ENCODE peak calls at places on chromosomes 13 and 19, in four cellular contexts. T is GM12878, X is K562, L is HepG2. I is an unnamed sample.

GRCh38 chr19:43624933-43625332 is 5.5 kb upstream of the ZNF428 start:
- DNase-seq in T (no peak), X (peak), L (no peak), I (peak)

GRCh38 chr13:31001647-31002046 is 69.2 kb downstream of the TEX26 start:
- DNase-seq in T (no peak), X (no peak), L (peak), I (no peak)

GRCh38 chr13:107370036-107370785 is 802.3 kb upstream of the ARGLU1 start:
- DNase-seq in T (no peak), X (no peak), L (no peak), I (no peak)

GRCh38 chr13:109208522-109208921 is 577.9 kb downstream of the IRS2 start:
- DNase-seq in T (no peak), X (no peak), L (no peak), I (no peak)

GRCh38 chr19:343451-343931 is 1.1 kb downstream of the MIER2 start:
- DNase-seq in T (no peak), X (no peak), L (no peak), I (no peak)

GRCh38 chr13:113077953-113078894 is 27.4 kb upstream of the F7 start:
- DNase-seq in T (no peak), X (no peak), L (no peak), I (no peak)

GRCh38 chr19:40237791-40238190 is 11.3 kb upstream of the CCNP start:
- DNase-seq in T (no peak), X (no peak), L (no peak), I (no peak)

GRCh38 chr19:13843104-13843921 is 33.6 kb upstream of the NANOS3 start:
- DNase-seq in T (no peak), X (no peak), L (no peak), I (peak)

GRCh38 chr19:40741527-40742390 is 8.5 kb downstream of the ACTMAP start:
- DNase-seq in T (no peak), X (no peak), L (no peak), I (no peak)

GRCh38 chr19:29678484-29679106 is 13.3 kb downstream of the PLEKHF1 start:
- DNase-seq in T (no peak), X (no peak), L (peak), I (no peak)

GRCh38 chr19:12603714-12604113 is 6.9 kb downstream of the ZNF490 start:
- DNase-seq in T (peak), X (no peak), L (no peak), I (no peak)

GRCh38 chr13:79989251-79989661 is 351.7 kb downstream of the SPRY2 start:
- DNase-seq in T (no peak), X (no peak), L (no peak), I (no peak)

GRCh38 chr19:9883231-9883758 is 48.2 kb downstream of the PIN1 start:
- DNase-seq in T (no peak), X (no peak), L (no peak), I (peak)

GRCh38 chr13:20525144-20525600 is 485 bp downstream of the CRYL1 start:
- DNase-seq in T (no peak), X (peak), L (peak), I (peak)

GRCh38 chr19:35560677-35561076 is 2.8 kb downstream of the ATP4A start:
- DNase-seq in T (no peak), X (no peak), L (no peak), I (no peak)

GRCh38 chr19:9793051-9793591 is 24.6 kb upstream of the ZNF846 start:
- DNase-seq in T (no peak), X (no peak), L (no peak), I (no peak)

GRCh38 chr13:71219671-71220070 is 647.3 kb downstream of the DACH1 start:
- DNase-seq in T (no peak), X (no peak), L (no peak), I (no peak)

GRCh38 chr19:2529473-2529918 is 53.6 kb downstream of the GADD45B start:
- DNase-seq in T (no peak), X (no peak), L (peak), I (no peak)

GRCh38 chr19:2609389-2610116 is 92.9 kb downstream of the GNG7 start:
- DNase-seq in T (peak), X (no peak), L (no peak), I (no peak)

GRCh38 chr19:1171755-1172352 is 2.2 kb downstream of the SBNO2 start:
- DNase-seq in T (no peak), X (no peak), L (no peak), I (peak)

GRCh38 chr19:13181747-13182388 is 31.7 kb downstream of the IER2 start:
- DNase-seq in T (no peak), X (no peak), L (no peak), I (no peak)

GRCh38 chr13:36332986-36333385 is 13.2 kb downstream of the SPART start:
- DNase-seq in T (no peak), X (no peak), L (no peak), I (no peak)

GRCh38 chr19:30165228-30165813 is 206.9 kb upstream of the ZNF536 start:
- DNase-seq in T (no peak), X (no peak), L (no peak), I (no peak)

GRCh38 chr13:41137951-41138350 is 5.3 kb upstream of the KBTBD6 start:
- DNase-seq in T (no peak), X (no peak), L (no peak), I (no peak)

GRCh38 chr13:98821372-98822237 is 69.1 kb upstream of the SLC15A1 start:
- DNase-seq in T (no peak), X (no peak), L (peak), I (no peak)

GRCh38 chr19:6225232-6225635 is 54.5 kb downstream of the MLLT1 start:
- DNase-seq in T (no peak), X (no peak), L (no peak), I (no peak)

GRCh38 chr13:25288966-25289365 is 1.7 kb upstream of the MTMR6 start:
- DNase-seq in T (no peak), X (no peak), L (no peak), I (no peak)

GRCh38 chr13:21124853-21125252 is 51.5 kb downstream of the SKA3 start:
- DNase-seq in T (no peak), X (no peak), L (peak), I (no peak)

DNA sequence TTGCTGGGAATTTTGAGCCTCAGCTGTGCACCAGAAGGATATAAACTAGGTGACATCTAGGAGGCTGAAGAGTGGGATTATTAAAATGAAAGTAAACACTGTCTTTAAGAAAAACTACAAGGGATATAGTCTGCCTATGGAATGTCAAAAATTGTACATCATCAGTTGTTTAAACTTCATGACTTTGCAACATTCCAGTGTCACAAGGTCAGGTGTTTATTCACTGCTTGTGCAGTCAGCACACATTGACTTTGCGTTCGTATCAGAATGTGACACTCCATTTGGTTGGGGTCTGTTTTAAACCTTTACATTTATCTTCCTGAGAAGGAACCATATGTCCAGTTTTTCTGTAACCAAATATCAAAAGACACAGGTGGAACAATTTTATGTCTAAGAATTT is 85.6 kb downstream of the KL start:
- DNase-seq in T (no peak), X (no peak), L (peak), I (no peak)
- TF ChIP-seq SP1 in T (no peak), X (no peak), L (no peak), I (no peak)

GRCh38 chr19:48660854-48661731 is 11.7 kb downstream of the NTN5 start:
- DNase-seq in T (peak), X (peak), L (peak), I (peak)
- TF ChIP-seq CBFB in T (no peak), X (no peak), L (no peak), I (no peak)

DNA sequence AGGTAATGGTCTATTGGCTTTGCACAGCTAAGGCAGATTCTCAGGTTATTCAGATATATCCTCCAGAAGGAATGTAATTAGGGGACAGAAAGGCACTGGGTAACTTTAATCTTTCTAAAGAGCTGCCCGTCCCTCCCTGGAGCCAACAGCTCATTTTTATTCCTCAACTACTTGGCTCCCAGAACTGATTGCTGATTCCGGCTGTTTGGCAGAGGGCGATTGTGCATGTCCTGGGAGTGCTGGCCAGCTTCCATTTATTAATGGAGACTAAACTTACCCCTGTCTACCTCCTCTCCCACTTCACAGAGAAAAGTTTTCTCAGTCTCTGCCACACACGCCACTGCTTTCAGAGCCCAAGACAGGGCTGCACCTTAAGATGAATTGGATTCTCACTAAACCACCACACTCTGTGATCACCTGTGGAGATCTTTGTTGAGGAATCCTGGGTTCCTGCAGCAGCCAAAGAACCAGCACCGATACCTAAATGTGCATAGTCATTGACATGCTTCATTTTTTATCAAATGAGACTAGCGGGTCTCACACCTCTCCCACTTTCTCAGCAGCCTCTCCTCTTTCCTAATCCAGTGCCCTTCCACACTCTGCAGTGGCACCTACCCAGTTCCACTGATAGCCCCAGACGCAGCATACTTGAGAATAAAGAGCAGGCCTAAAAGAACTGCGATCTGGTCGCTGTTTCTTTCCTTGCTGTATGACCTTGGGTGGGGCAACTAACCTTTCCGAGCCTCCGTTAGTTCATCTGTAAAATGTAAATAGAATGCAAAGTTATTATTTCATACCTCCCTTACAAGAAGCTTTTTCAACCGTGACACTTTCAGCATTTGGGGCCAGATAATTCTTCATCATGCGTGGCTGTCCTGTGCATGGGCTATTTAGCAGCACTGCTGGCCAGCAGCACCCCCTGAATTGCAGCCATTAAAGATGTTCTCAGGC is 648.7 kb downstream of the UQCRFS1 start:
- DNase-seq in T (no peak), X (no peak), L (no peak), I (no peak)
- TF ChIP-seq SP1 in T (no peak), X (no peak), L (no peak), I (no peak)

GRCh38 chr19:20928371-20928770 is 5.3 kb downstream of the ZNF85 start:
- DNase-seq in T (no peak), X (no peak), L (no peak), I (no peak)
- TF ChIP-seq CBFB in T (no peak), X (no peak), L (no peak), I (no peak)

GRCh38 chr19:23762884-23763711 is 4.4 kb upstream of the ZNF681 start:
- DNase-seq in T (peak), X (peak), L (no peak), I (peak)
- TF ChIP-seq SP1 in T (peak), X (peak), L (no peak), I (peak)

DNA sequence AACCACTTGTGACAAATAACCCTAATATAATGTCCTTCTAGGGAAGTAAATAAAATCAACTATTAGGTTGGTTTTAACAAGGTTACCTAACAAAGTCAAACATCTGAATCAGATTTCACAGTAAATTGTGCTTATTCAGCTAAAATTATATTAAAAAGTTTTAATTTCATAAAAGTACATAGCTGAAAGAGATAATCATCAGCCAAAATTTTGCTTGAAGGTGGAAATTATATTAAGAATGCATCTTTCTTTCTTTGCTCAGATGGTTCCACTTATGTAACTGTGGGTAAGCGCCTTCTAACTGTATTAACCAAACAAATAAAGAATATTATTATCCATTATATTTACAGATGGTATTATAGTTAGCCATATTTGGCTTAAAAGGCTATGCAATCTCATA is 2840.3 kb upstream of the PCDH20 start:
- DNase-seq in T (no peak), X (no peak), L (no peak), I (no peak)
- TF ChIP-seq CBFB in T (no peak), X (no peak), L (no peak), I (no peak)

GRCh38 chr13:111323549-111323948 is 3.1 kb downstream of the TEX29 start:
- DNase-seq in T (no peak), X (no peak), L (no peak), I (no peak)

GRCh38 chr13:111322916-111323331 is 2.5 kb downstream of the TEX29 start:
- DNase-seq in T (no peak), X (no peak), L (no peak), I (no peak)

GRCh38 chr13:111323950-111324651 is 3.7 kb downstream of the TEX29 start:
- DNase-seq in T (no peak), X (no peak), L (no peak), I (no peak)

GRCh38 chr13:111319998-111320911 is at the start of gene TEX29:
- DNase-seq in T (no peak), X (no peak), L (no peak), I (no peak)

DNA sequence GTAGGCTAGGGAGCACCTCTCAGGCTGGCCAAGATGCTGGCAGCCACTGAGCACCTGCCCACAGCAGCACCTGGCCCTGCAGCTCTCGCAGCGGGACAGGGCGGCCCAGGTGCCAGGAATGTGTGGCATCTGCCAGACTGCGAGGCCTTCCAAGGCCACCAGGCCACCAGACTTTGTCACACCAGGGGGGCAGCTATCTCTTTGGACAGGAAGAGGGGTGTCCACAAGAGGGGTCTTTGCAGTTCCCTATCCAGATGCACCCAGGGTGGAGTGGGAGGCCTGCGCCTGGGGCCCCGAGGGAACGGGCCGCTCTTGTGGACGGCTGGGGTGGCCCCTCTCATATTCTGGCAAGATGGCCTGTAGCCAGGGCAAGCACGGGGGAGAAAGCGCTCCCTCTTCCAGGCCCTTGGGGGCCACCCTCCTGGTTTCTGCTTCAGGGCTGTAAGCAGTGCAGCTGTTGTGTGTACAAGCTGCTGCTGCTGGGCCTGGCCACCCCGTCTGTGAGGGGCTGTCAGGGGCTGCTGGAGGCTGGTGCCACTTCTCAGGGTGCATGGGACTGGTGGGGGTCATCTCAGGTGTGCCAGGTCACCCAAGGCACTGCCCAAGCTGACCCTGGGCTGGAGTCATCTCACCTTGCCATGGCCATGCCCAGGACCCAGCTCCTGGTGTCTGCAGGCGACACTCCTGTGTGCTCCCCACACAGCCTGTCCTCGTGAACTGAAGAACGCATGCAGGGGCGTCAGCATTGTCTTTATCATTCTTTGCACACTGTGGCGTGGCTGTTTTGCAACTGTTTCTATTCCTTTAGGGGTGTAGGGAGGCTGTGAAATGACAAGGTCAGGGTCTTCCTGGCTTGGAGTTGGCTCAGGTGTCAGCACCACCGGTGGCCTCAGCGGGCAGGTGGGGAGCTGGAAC is 1.8 kb downstream of the TEX29 start:
- DNase-seq in T (no peak), X (no peak), L (no peak), I (no peak)
- TF ChIP-seq SP1 in T (no peak), X (no peak), L (no peak), I (no peak)

DNA sequence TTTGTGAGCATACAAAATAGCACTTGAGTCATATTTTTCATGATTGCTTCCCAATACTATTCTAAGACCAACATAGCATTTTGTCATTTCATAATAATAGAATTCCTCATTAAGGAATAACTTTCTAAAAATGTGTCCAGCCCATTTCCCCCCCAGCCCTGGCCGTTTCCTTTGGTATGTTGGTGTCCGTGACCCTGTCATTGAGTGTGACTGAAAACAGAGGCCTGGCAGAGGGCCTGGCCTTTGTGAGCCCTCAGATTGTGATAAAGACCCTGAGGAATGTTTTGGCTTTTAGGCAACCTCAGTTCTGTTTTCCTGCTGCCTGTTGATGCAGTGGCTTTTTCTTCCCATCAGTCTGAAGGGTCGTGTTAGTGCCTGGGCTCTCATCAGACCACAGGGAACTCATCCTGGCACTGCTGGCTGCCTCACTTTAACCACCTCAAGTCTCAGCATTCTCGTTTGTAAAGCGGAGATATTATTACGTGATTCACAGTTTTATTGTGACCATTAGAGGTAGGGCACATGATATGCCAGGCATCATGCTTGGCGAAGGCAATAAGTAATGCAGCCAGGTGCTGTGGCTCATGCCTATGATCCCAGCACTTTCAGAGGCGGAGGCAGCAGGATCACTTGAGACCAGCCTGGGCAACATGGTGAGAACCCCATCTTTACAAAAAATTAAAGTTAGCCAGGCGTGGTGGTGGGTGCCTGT is 13.8 kb downstream of the SPINT2 start:
- DNase-seq in T (no peak), X (no peak), L (no peak), I (no peak)
- TF ChIP-seq CBFB in T (no peak), X (no peak), L (no peak), I (no peak)

GRCh38 chr19:18513868-18514267 is 8.0 kb downstream of the ELL start:
- DNase-seq in T (no peak), X (no peak), L (no peak), I (no peak)

GRCh38 chr19:18518639-18519038 is 3.2 kb downstream of the ELL start:
- DNase-seq in T (no peak), X (no peak), L (peak), I (no peak)

GRCh38 chr19:18514800-18515682 is 6.8 kb downstream of the ELL start:
- DNase-seq in T (no peak), X (no peak), L (peak), I (no peak)

GRCh38 chr19:18517606-18518005 is 4.3 kb downstream of the ELL start:
- DNase-seq in T (no peak), X (no peak), L (no peak), I (no peak)

GRCh38 chr19:18515959-18516358 is 5.9 kb downstream of the ELL start:
- DNase-seq in T (no peak), X (no peak), L (no peak), I (no peak)
- TF ChIP-seq SP1 in T (no peak), X (no peak), L (no peak), I (no peak)

DNA sequence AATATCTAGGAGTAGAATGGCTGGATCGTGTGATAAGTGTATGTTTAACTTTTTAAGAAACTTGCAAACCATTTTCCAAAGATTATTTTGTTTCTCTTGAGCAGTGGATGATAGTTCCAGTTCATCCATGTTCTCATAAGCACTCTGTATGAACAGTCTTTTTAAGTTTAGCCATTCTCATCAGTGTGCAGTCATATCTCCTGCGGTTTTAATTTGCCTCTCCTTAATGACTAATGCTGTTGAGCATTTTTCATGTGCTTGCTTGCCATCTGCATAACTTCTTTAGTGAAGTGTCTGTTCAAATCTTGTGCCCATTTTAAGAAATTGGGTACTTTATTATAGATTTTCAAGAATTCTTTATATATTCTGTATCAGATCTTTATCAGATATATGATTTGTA is 58.6 kb downstream of the WASF3 start:
- DNase-seq in T (no peak), X (no peak), L (no peak), I (no peak)
- TF ChIP-seq CBFB in T (no peak), X (no peak), L (no peak), I (no peak)